ENCODE peak calls at places on chromosome 12, in nine cellular contexts. S is H7; Y is activated CD8-positive, alpha-beta memory T cell treated with anti-CD3 and anti-CD28 coated beads for 1 hour; B is stimulated activated CD4-positive, alpha-beta T cell treated with anti-CD3 and anti-CD28 coated beads, Interleukin-1b, Interleukin-23, amount 100 ng/mL, for 24 hours; T is Daoy; D is A172; X is cardiac muscle cell; N is activated T-helper 1 cell treated with Interleukin-2 at 50 U/mL for 16 hours; C is effector memory CD4-positive, alpha-beta T cell. O is an unnamed sample.

GRCh38 chr12:4802841-4803240 is 82.6 kb downstream of the GALNT8 start:
- DNase-seq in T (no peak), B (no peak), D (no peak), N (no peak), C (no peak), Y (no peak), S (no peak), X (no peak), O (no peak)

GRCh38 chr12:119178544-119179334 is at the start of gene HSPB8:
- DNase-seq in D (peak; percentile 91), C (no peak), T (peak; percentile 77), X (peak; percentile 98), S (peak; percentile 91), B (no peak), N (no peak), Y (no peak), O (peak; percentile 72)

GRCh38 chr12:30824311-30824710 is 69.6 kb upstream of the CAPRIN2 start:
- DNase-seq in X (no peak), B (no peak), S (no peak), C (no peak), N (no peak), T (no peak), D (no peak), Y (no peak), O (no peak)

GRCh38 chr12:7369274-7369729 is 65.4 kb downstream of the ACSM4 start:
- DNase-seq in B (no peak), X (no peak), S (no peak), C (no peak), T (peak; percentile 82), Y (no peak), N (no peak), D (peak; percentile 61), O (no peak)

GRCh38 chr12:49487605-49488004 is 51.2 kb upstream of the KCNH3 start:
- DNase-seq in C (no peak), D (peak; percentile 71), B (no peak), T (peak; percentile 86), N (no peak), X (no peak), Y (no peak), S (no peak), O (no peak)

GRCh38 chr12:111166779-111167540 is 201.9 kb downstream of the PHETA1 start:
- DNase-seq in X (no peak), T (no peak), S (no peak), N (no peak), D (no peak), C (no peak), B (no peak), Y (no peak), O (no peak)

GRCh38 chr12:104356231-104357115 is 52.9 kb downstream of the EID3 start:
- DNase-seq in Y (no peak), B (no peak), X (peak; percentile 12), S (no peak), D (no peak), C (no peak), N (no peak), T (no peak), O (no peak)

GRCh38 chr12:88163371-88163770 is 21.3 kb downstream of the TMTC3 start:
- DNase-seq in D (no peak), N (no peak), T (no peak), B (no peak), Y (no peak), C (no peak), S (no peak), X (no peak), O (no peak)

GRCh38 chr12:114209852-114210251 is 196.1 kb downstream of the TBX5 start:
- DNase-seq in T (no peak), C (no peak), N (no peak), D (no peak), S (no peak), Y (no peak), X (no peak), B (no peak), O (no peak)

GRCh38 chr12:54172102-54172630 is 16.6 kb downstream of the SMUG1 start:
- DNase-seq in X (no peak), B (no peak), S (no peak), T (no peak), C (no peak), N (no peak), D (no peak), Y (no peak), O (no peak)

GRCh38 chr12:54475542-54475941 is 2.1 kb upstream of the GTSF1 start:
- DNase-seq in C (no peak), D (no peak), Y (no peak), S (no peak), B (no peak), N (no peak), T (peak; percentile 46), X (no peak), O (no peak)

GRCh38 chr12:103680591-103681065 is 93.6 kb downstream of the STAB2 start:
- DNase-seq in B (no peak), D (no peak), N (no peak), C (no peak), X (peak; percentile 70), S (no peak), Y (no peak), T (peak; percentile 66), O (no peak)

GRCh38 chr12:125983094-125983783 is 918.0 kb downstream of the AACS start:
- DNase-seq in Y (no peak), T (peak; percentile 55), B (no peak), X (peak; percentile 93), S (peak; percentile 89), C (no peak), D (no peak), N (no peak), O (peak; percentile 94)

GRCh38 chr12:117321572-117321971 is 39.9 kb downstream of the NOS1 start:
- DNase-seq in C (no peak), Y (no peak), X (no peak), S (no peak), N (no peak), T (peak; percentile 53), B (no peak), D (peak; percentile 9), O (no peak)

GRCh38 chr12:88058719-88059077 is 29.5 kb upstream of the C12orf50 start:
- DNase-seq in Y (no peak), C (no peak), S (no peak), B (no peak), N (no peak), X (peak; percentile 55), T (no peak), D (no peak), O (no peak)

GRCh38 chr12:49538740-49539403 is at the start of gene KCNH3:
- DNase-seq in N (peak; percentile 87), Y (peak; percentile 82), B (peak; percentile 79), S (peak; percentile 96), C (peak; percentile 84), X (peak; percentile 76), T (peak; percentile 81), D (peak; percentile 49), O (no peak)

GRCh38 chr12:570237-570925 is 92.9 kb downstream of the NINJ2 start:
- DNase-seq in B (no peak), N (no peak), X (peak; percentile 35), T (peak; percentile 90), C (no peak), D (peak; percentile 80), S (peak; percentile 96), Y (no peak), O (no peak)

GRCh38 chr12:75790219-75790618 is 241.4 kb downstream of the PHLDA1 start:
- DNase-seq in B (no peak), C (no peak), X (no peak), N (no peak), D (peak; percentile 42), S (no peak), T (peak; percentile 56), Y (no peak), O (no peak)

GRCh38 chr12:6925543-6926279 is 2.0 kb upstream of the ATN1 start:
- DNase-seq in S (peak; percentile 79), B (no peak), N (no peak), X (peak; percentile 52), Y (no peak), T (peak; percentile 91), C (no peak), D (peak; percentile 90), O (peak; percentile 84)

GRCh38 chr12:89951050-89951693 is 242.5 kb upstream of the ATP2B1 start:
- DNase-seq in N (no peak), B (no peak), D (peak; percentile 45), X (no peak), Y (no peak), S (no peak), T (peak; percentile 88), C (no peak), O (no peak)

GRCh38 chr12:34406228-34406995 is 384.1 kb downstream of the ALG10 start:
- DNase-seq in C (no peak), B (no peak), S (peak; percentile 2), T (no peak), N (no peak), D (no peak), Y (no peak), X (no peak), O (no peak)

GRCh38 chr12:116150001-116150400 is 127.5 kb downstream of the MED13L start:
- DNase-seq in S (no peak), Y (no peak), N (no peak), D (no peak), X (no peak), T (no peak), C (no peak), B (no peak), O (no peak)

GRCh38 chr12:96473394-96474093 is 15.8 kb upstream of the CFAP54 start:
- DNase-seq in C (no peak), B (no peak), Y (no peak), D (no peak), S (no peak), T (no peak), N (no peak), X (no peak), O (no peak)

GRCh38 chr12:2691001-2691339 is 103.8 kb upstream of the FKBP4 start:
- DNase-seq in Y (no peak), B (peak; percentile 38), T (peak; percentile 56), S (peak; percentile 87), N (peak; percentile 39), D (no peak), C (peak; percentile 28), X (peak; percentile 30), O (no peak)

GRCh38 chr12:25249951-25250738 is 584 bp downstream of the KRAS start:
- DNase-seq in S (peak; percentile 66), X (peak; percentile 55), Y (peak; percentile 5), N (peak; percentile 38), B (peak; percentile 17), C (peak; percentile 27), T (peak; percentile 32), D (peak; percentile 4), O (no peak)

GRCh38 chr12:29726321-29726692 is 57.4 kb downstream of the TMTC1 start:
- DNase-seq in T (peak; percentile 32), C (no peak), S (no peak), Y (no peak), X (no peak), D (no peak), N (no peak), B (no peak), O (no peak)

GRCh38 chr12:49294804-49295086 is 202 bp upstream of the PRPH start:
- DNase-seq in C (no peak), N (no peak), B (no peak), S (no peak), Y (no peak), D (no peak), T (no peak), X (no peak), O (no peak)

GRCh38 chr12:18320036-18320617 is 58.8 kb downstream of the PIK3C2G start:
- DNase-seq in D (peak; percentile 64), X (peak; percentile 81), T (peak; percentile 13), S (peak; percentile 31), N (no peak), Y (no peak), B (no peak), C (no peak), O (no peak)

GRCh38 chr12:27554421-27555186 is 30.6 kb downstream of the PPFIBP1 start:
- DNase-seq in D (peak; percentile 72), Y (no peak), C (no peak), X (no peak), S (no peak), T (peak; percentile 65), N (no peak), B (no peak), O (no peak)

GRCh38 chr12:85036241-85036707 is at the start of the genes LRRIQ1 and TSPAN19:
- DNase-seq in N (peak; percentile 0), C (no peak), D (peak; percentile 77), B (no peak), S (peak; percentile 73), X (peak; percentile 94), Y (no peak), T (peak; percentile 91), O (peak; percentile 70)

GRCh38 chr12:51533799-51534198 is 57.2 kb upstream of the SCN8A start:
- DNase-seq in D (no peak), B (no peak), X (peak; percentile 41), T (no peak), C (no peak), N (no peak), S (no peak), Y (no peak), O (no peak)

O was measured in H1.